ENCODE peak calls at places on chromosomes 6 and 20, in ten cellular contexts. G is hepatocyte; P is AG10803; N is RWPE1; Q is ascending aorta; W is GM23338; M is CD8-positive, alpha-beta T cell; T is GM12865; H is stomach; Z is CD4-positive, alpha-beta T cell. F is an unnamed sample.

GRCh38 chr6:24547243-24547642 is 52.5 kb downstream of the ALDH5A1 start:
- DNase-seq in Q (no peak), M (peak; percentile 70), N (no peak), P (no peak), Z (peak; percentile 12), G (peak; percentile 37), H (no peak), W (peak; percentile 75), T (peak; percentile 42), F (no peak)

GRCh38 chr6:95690328-95690727 is 113.0 kb downstream of the MANEA start:
- DNase-seq in P (no peak), G (no peak), H (no peak), M (no peak), T (peak; percentile 45), W (no peak), N (no peak), Q (no peak), Z (no peak), F (no peak)

GRCh38 chr6:17212541-17213371 is 68.4 kb upstream of the RBM24 start:
- DNase-seq in N (no peak), T (no peak), Q (peak; percentile 82), Z (no peak), H (no peak), M (no peak), W (no peak), P (no peak), G (peak; percentile 48), F (no peak)

GRCh38 chr6:4640139-4640538 is 136.1 kb upstream of the CDYL start:
- DNase-seq in N (peak; percentile 55), Z (no peak), H (no peak), P (no peak), Q (no peak), T (no peak), W (no peak), M (no peak), G (no peak), F (no peak)

GRCh38 chr6:133820208-133820607 is 68.7 kb upstream of the TCF21 start:
- DNase-seq in G (no peak), W (no peak), N (no peak), P (no peak), Z (no peak), M (no peak), H (no peak), Q (no peak), T (no peak), F (no peak)

GRCh38 chr6:10961837-10962236 is 75.0 kb downstream of the SYCP2L start:
- DNase-seq in Z (no peak), P (no peak), H (no peak), N (no peak), Q (no peak), G (no peak), M (no peak), T (no peak), W (peak; percentile 34), F (no peak)

GRCh38 chr20:6783752-6784725 is 16.6 kb downstream of the BMP2 start:
- DNase-seq in T (no peak), N (no peak), G (peak; percentile 26), P (peak; percentile 68), Q (no peak), Z (no peak), H (no peak), M (no peak), W (no peak), F (no peak)

GRCh38 chr6:169491482-169491881 is 210.3 kb downstream of the WDR27 start:
- DNase-seq in Q (no peak), N (no peak), T (no peak), Z (no peak), M (no peak), P (no peak), H (no peak), G (no peak), W (no peak), F (no peak)

GRCh38 chr6:21987501-21987957 is 309.3 kb downstream of the PRL start:
- DNase-seq in H (peak; percentile 44), M (no peak), N (peak; percentile 76), Q (peak; percentile 89), G (peak; percentile 90), Z (no peak), P (peak; percentile 84), W (peak; percentile 66), T (peak; percentile 58), F (peak; percentile 28)

GRCh38 chr6:15358579-15359327 is 112.9 kb downstream of the JARID2 start:
- DNase-seq in Q (no peak), H (no peak), W (no peak), T (peak; percentile 71), N (no peak), M (no peak), P (no peak), G (no peak), Z (no peak), F (no peak)

GRCh38 chr20:10558635-10559187 is 115.1 kb downstream of the JAG1 start:
- DNase-seq in M (peak; percentile 46), P (peak; percentile 84), G (no peak), T (peak; percentile 84), W (no peak), Z (no peak), H (no peak), N (peak; percentile 38), Q (peak; percentile 76), F (no peak)

GRCh38 chr20:412081-412480 is 4.0 kb downstream of the RBCK1 start:
- DNase-seq in H (no peak), N (no peak), T (no peak), P (no peak), Z (no peak), Q (no peak), W (no peak), G (no peak), M (no peak), F (no peak)

GRCh38 chr6:157228421-157229218 is 94.7 kb downstream of the TMEM242 start:
- DNase-seq in Q (peak; percentile 63), W (peak; percentile 57), G (no peak), T (no peak), N (no peak), P (no peak), Z (no peak), H (no peak), M (no peak), F (no peak)

GRCh38 chr6:25630508-25631229 is 21.3 kb upstream of the SCGN start:
- DNase-seq in H (no peak), T (no peak), W (no peak), M (no peak), N (no peak), Z (no peak), Q (no peak), P (no peak), G (no peak), F (no peak)

GRCh38 chr6:132964101-132964867 is 149.9 kb downstream of the RPS12 start:
- DNase-seq in P (no peak), W (no peak), Z (no peak), G (peak; percentile 56), Q (no peak), N (no peak), H (no peak), M (no peak), T (peak; percentile 10), F (no peak)

GRCh38 chr20:56554869-56555268 is 21.8 kb downstream of the FAM209B start:
- DNase-seq in N (peak; percentile 99), Q (peak; percentile 66), P (peak; percentile 98), T (peak; percentile 80), G (peak; percentile 75), M (no peak), W (peak; percentile 49), H (no peak), Z (no peak), F (peak; percentile 42)

GRCh38 chr6:11328613-11329247 is 96.3 kb upstream of the NEDD9 start:
- DNase-seq in Z (no peak), P (peak; percentile 86), W (no peak), M (no peak), N (no peak), G (peak; percentile 52), T (no peak), H (no peak), Q (no peak), F (no peak)

GRCh38 chr6:21840428-21840827 is 246.9 kb downstream of the SOX4 start:
- DNase-seq in Q (no peak), Z (no peak), H (no peak), T (no peak), P (no peak), N (no peak), W (no peak), G (no peak), M (no peak), F (no peak)

DNA sequence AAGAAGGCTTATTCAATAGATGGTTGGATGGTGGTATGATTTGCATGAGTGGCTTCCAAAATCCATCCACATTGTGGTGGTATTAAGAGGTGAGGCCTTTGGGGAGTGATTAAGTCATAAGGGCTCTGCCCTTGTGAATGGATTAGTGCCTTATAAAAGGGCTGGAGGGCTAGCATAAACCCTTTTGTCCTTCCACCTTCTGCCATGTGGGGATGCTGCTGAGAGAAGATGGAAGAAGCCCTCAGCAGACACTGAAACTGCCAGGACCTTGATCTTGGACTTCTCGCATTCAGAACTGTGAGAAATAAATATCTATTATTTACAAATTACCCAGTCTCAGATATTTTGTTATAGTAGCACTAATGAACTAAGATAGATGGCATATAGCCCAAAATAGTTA is 27.8 kb upstream of the SRPK1 start:
- DNase-seq in H (no peak), Q (no peak), G (no peak), N (no peak), T (peak; percentile 19), P (no peak), Z (no peak), M (no peak), W (peak; percentile 75), F (no peak)
- TF ChIP-seq CTCF in H (no peak), Q (no peak), G (peak; percentile 21), N (no peak), T (peak; percentile 25), P (peak; percentile 35), Z (no peak), M (no peak), W (peak; percentile 68), F (no peak)

GRCh38 chr6:122042851-122043250 is 356.6 kb upstream of the HSF2 start:
- DNase-seq in T (no peak), W (no peak), G (peak; percentile 29), H (no peak), N (no peak), P (peak; percentile 51), M (no peak), Z (no peak), Q (no peak), F (no peak)
- TF ChIP-seq CTCF in T (no peak), W (no peak), G (no peak), H (no peak), N (no peak), P (peak; percentile 23), M (no peak), Z (no peak), Q (no peak), F (no peak)

DNA sequence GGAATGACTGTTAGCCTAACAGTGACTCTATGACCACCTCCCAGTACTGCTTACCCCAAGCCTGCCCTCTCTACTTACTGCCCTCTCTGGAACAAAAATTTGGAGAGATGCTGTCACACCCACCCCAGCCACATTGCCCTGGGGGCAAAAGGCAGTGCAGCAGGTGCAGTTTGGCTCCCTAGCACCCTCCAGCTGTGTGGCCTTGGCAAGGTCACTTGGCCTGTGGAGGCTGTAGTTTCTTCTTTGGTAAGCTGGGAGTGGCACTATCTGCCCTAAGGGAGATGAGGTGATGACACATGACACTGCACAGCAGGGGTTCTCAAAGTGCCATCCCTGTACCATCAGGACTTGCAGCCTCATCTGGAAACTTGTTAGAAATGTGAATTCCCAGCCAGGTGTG is 44.7 kb downstream of the TAF8 start:
- DNase-seq in P (no peak), T (no peak), Q (no peak), W (no peak), N (no peak), M (no peak), Z (no peak), G (no peak), H (no peak), F (no peak)
- TF ChIP-seq CTCF in P (no peak), T (no peak), Q (no peak), W (no peak), N (no peak), M (no peak), Z (no peak), G (no peak), H (no peak), F (no peak)

GRCh38 chr6:44697333-44697732 is 309.8 kb downstream of the CDC5L start:
- DNase-seq in T (no peak), Q (no peak), N (no peak), Z (no peak), H (no peak), W (peak; percentile 33), G (no peak), M (no peak), P (peak; percentile 87), F (no peak)
- TF ChIP-seq CTCF in T (no peak), Q (no peak), N (no peak), Z (no peak), H (no peak), W (no peak), G (no peak), M (no peak), P (peak; percentile 44), F (no peak)

F was measured in omental fat pad.